ENCODE peak calls at places on chromosomes 4 and X, in eight cellular contexts. C, J, O, E, Z, A, Q and P are unnamed samples.
A peak's percentile ranks its signal among the peaks of the same experiment; 100 is the strongest.

GRCh38 chr4:87716350-87717041 is 66.4 kb downstream of the DMP1 start:
- DNase-seq in A (no peak), C (no peak), O (no peak), E (no peak), Z (no peak), Q (no peak), J (no peak), P (no peak)

GRCh38 chrX:96685205-96686099 is 810 bp downstream of the DIAPH2 start:
- DNase-seq in E (peak; percentile 63), J (no peak), A (no peak), Z (peak; percentile 7), O (no peak), C (no peak), Q (no peak), P (peak; percentile 90)

GRCh38 chrX:104193485-104193884 is 27.2 kb downstream of the FAM199X start:
- DNase-seq in O (no peak), J (no peak), C (no peak), A (no peak), Q (no peak), Z (no peak), E (no peak), P (no peak)

GRCh38 chrX:23901065-23901464 is 6.7 kb downstream of the APOO start:
- DNase-seq in A (no peak), Q (no peak), E (peak; percentile 74), C (no peak), O (peak; percentile 73), J (peak; percentile 68), Z (peak; percentile 51), P (peak; percentile 86)

GRCh38 chr4:8101796-8102355 is 56.7 kb downstream of the ABLIM2 start:
- DNase-seq in Q (no peak), Z (no peak), C (no peak), J (no peak), E (no peak), A (no peak), O (no peak), P (no peak)

GRCh38 chr4:65661469-65661868 is 8.8 kb downstream of the EPHA5 start:
- DNase-seq in J (no peak), A (no peak), C (no peak), Q (no peak), Z (no peak), O (no peak), E (no peak), P (no peak)

GRCh38 chr4:147828361-147828760 is 96.5 kb downstream of the ARHGAP10 start:
- DNase-seq in Q (no peak), J (no peak), A (no peak), O (no peak), E (no peak), Z (no peak), C (no peak), P (no peak)

GRCh38 chr4:16067515-16067914 is 16.3 kb downstream of the PROM1 start:
- DNase-seq in J (no peak), A (no peak), E (no peak), Z (peak; percentile 52), O (peak; percentile 73), C (no peak), Q (no peak), P (peak; percentile 9)

GRCh38 chr4:2284934-2285664 is 23.2 kb upstream of the MXD4 start:
- DNase-seq in J (no peak), C (no peak), E (peak; percentile 58), Q (no peak), A (no peak), Z (no peak), O (no peak), P (peak; percentile 75)

GRCh38 chr4:74117024-74117534 is 18.1 kb upstream of the CXCL2 start:
- DNase-seq in J (peak; percentile 41), O (peak; percentile 73), A (no peak), Z (peak; percentile 40), C (no peak), Q (no peak), E (peak; percentile 99), P (no peak)

GRCh38 chrX:30304866-30305265 is 4.3 kb downstream of the NR0B1 start:
- DNase-seq in E (no peak), C (no peak), Z (no peak), Q (no peak), O (no peak), J (no peak), A (no peak), P (no peak)

GRCh38 chr4:119984998-119985397 is 81.7 kb downstream of the MAD2L1 start:
- DNase-seq in C (no peak), A (no peak), E (no peak), Q (no peak), O (no peak), Z (no peak), J (no peak), P (no peak)

GRCh38 chrX:74656079-74656745 is 41.8 kb upstream of the RLIM start:
- DNase-seq in J (no peak), E (no peak), Z (no peak), Q (no peak), O (no peak), A (no peak), C (no peak), P (no peak)

GRCh38 chrX:149013081-149013480 is 492.0 kb downstream of the IDS start:
- DNase-seq in Q (no peak), A (no peak), J (no peak), O (no peak), C (no peak), E (no peak), Z (no peak), P (no peak)

GRCh38 chr4:57425610-57426009 is 315.4 kb upstream of the IGFBP7 start:
- DNase-seq in E (no peak), Q (no peak), A (no peak), Z (no peak), J (no peak), O (no peak), C (no peak), P (no peak)

GRCh38 chr4:57424231-57424897 is 314.2 kb upstream of the IGFBP7 start:
- DNase-seq in Q (no peak), J (no peak), A (no peak), E (peak; percentile 79), C (no peak), O (no peak), Z (no peak), P (no peak)

GRCh38 chr4:57430706-57431105 is 320.5 kb upstream of the IGFBP7 start:
- DNase-seq in J (no peak), Z (peak; percentile 60), O (no peak), E (no peak), C (no peak), Q (no peak), A (no peak), P (no peak)

GRCh38 chr4:57426779-57427395 is 316.7 kb upstream of the IGFBP7 start:
- DNase-seq in C (peak; percentile 67), O (peak; percentile 19), E (peak; percentile 60), J (peak; percentile 35), A (peak; percentile 66), Z (peak; percentile 35), Q (no peak), P (peak; percentile 69)
- TF ChIP-seq CTCF in C (peak; percentile 73), O (no peak), E (peak; percentile 71), J (peak; percentile 63), A (peak; percentile 88), Z (peak; percentile 88), Q (peak; percentile 85), P (peak; percentile 67)

DNA sequence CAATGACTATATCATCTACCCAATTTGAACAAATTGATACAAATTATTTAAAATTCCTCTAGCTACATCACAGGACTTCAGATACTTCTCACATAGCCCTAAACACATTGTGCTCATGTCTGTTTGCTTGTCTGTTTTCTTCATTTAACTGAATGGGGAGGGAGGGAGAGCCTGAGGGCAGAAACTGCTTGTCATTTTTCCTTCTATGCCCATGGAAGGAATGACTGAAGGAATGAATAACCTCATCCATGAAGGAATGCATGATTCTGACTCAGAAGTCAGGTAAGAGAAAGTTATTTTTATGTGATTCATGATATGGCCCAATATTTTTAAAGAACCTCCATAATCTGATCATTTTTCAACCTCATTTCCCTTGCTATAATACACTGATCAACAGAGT is 418.0 kb upstream of the PITX2 start:
- DNase-seq in J (no peak), E (no peak), A (no peak), Q (no peak), O (no peak), C (no peak), Z (no peak), P (no peak)
- TF ChIP-seq MAX in J (no peak), E (no peak), A (no peak), Q (no peak), O (no peak), C (no peak), Z (no peak), P (no peak)

DNA sequence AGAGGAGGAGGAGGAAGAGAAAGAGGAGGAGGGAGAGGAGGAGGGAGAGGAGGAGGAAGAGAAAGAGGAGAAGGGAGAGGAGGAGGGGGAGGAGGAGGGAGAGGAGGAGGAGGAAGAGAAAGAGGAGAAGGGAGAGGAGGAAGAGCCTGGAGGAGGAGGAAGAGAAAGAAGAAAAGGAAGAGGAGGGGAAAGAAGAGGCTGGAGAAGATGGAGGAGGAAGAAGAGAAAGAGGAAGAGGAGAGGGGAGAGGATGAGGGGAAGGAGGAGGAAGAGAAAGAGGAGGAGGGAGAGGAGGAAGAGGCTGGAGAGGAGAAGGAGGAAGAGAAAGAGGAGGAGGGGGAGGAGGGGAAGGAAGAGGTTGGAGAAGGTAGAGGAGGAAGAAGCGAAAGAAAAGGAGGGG is 46.0 kb upstream of the SHOX start:
- DNase-seq in E (no peak), A (no peak), Z (no peak), J (no peak), Q (no peak), O (no peak), C (no peak), P (no peak)
- TF ChIP-seq POLR2A in E (no peak), A (no peak), Z (no peak), J (no peak), Q (no peak), O (no peak), C (no peak), P (no peak)

DNA sequence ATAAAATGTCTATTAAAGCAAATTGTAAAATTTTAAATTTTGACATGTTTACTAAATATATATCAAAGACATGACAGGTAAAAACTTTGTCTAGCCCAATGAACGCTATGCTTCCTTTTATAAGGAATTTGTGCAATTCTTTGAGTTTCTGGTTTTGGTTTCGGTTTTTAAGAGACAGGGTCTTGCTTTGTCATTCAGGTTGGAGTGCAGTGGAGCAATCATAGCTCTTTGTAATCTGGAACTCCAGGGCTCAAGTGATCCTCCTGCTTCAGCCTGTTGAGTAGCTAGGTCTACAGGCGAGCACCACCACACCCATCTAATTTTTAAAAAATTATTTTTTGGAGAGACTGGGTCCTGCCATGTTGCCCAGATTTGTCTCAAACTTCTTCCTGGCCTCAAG is 60.7 kb downstream of the BLTP1 start:
- DNase-seq in E (no peak), Z (no peak), O (no peak), Q (no peak), A (no peak), C (no peak), J (no peak), P (no peak)
- TF ChIP-seq CTCF in E (no peak), Z (no peak), O (no peak), Q (no peak), A (no peak), C (no peak), J (no peak), P (no peak)

GRCh38 chr4:122827899-122828601 is 1.4 kb downstream of the FGF2 start:
- DNase-seq in Q (peak; percentile 80), O (no peak), J (peak; percentile 55), Z (peak; percentile 11), E (peak; percentile 71), C (peak; percentile 49), A (peak; percentile 70), P (peak; percentile 19)
- TF ChIP-seq MAX in Q (no peak), O (peak; percentile 32), J (no peak), Z (no peak), E (peak; percentile 45), C (no peak), A (peak; percentile 33), P (no peak)